ENCODE peak calls at places on chromosomes 3 and 15, in seven cellular contexts. G is uterus, J is cardiac muscle cell, A is tibial nerve, H is fibroblast of lung, L is Karpas-422, D is psoas muscle. Z is an unnamed sample.

GRCh38 chr15:57751177-57751800 is 44.8 kb downstream of the POLR2M start:
- DNase-seq in G (no peak), J (peak; percentile 69), A (no peak), H (peak; percentile 62), L (no peak), D (no peak), Z (no peak)

GRCh38 chr3:146164071-146164470 is 3.1 kb upstream of the PLOD2 start:
- DNase-seq in G (no peak), J (no peak), A (no peak), H (no peak), L (no peak), D (no peak), Z (no peak)

GRCh38 chr15:55514414-55514850 is 6.4 kb upstream of the DNAAF4 start:
- DNase-seq in G (no peak), J (no peak), A (no peak), H (no peak), L (no peak), D (no peak), Z (no peak)

GRCh38 chr3:72080101-72080500 is 295.2 kb upstream of the PROK2 start:
- DNase-seq in G (no peak), J (no peak), A (no peak), H (no peak), L (peak; percentile 76), D (no peak), Z (no peak)

GRCh38 chr3:114498779-114499370 is 205.0 kb downstream of the TIGIT start:
- DNase-seq in G (no peak), J (peak; percentile 82), A (no peak), H (peak; percentile 66), L (no peak), D (no peak), Z (no peak)

GRCh38 chr3:193870376-193871092 is 265.4 kb upstream of the HES1 start:
- DNase-seq in G (no peak), J (no peak), A (no peak), H (no peak), L (no peak), D (no peak), Z (no peak)

GRCh38 chr15:51386486-51386885 is 45.0 kb downstream of the GLDN start:
- DNase-seq in G (no peak), J (no peak), A (no peak), H (no peak), L (no peak), D (no peak), Z (no peak)

GRCh38 chr3:169966951-169967915 is 626 bp downstream of the SEC62 start:
- DNase-seq in G (no peak), J (peak; percentile 71), A (peak; percentile 23), H (peak; percentile 66), L (peak; percentile 66), D (peak; percentile 76), Z (peak; percentile 54)

GRCh38 chr3:54773251-54773650 is 154.6 kb downstream of the LRTM1 start:
- DNase-seq in G (no peak), J (no peak), A (no peak), H (no peak), L (no peak), D (no peak), Z (no peak)

GRCh38 chr3:53049987-53050386 is 4.1 kb upstream of the SFMBT1 start:
- DNase-seq in G (no peak), J (no peak), A (no peak), H (peak; percentile 15), L (no peak), D (no peak), Z (no peak)

GRCh38 chr15:70420421-70421196 is 322.9 kb upstream of the TLE3 start:
- DNase-seq in G (no peak), J (no peak), A (no peak), H (no peak), L (no peak), D (no peak), Z (no peak)

GRCh38 chr15:58297639-58298038 is 134.2 kb upstream of the LIPC start:
- DNase-seq in G (no peak), J (no peak), A (no peak), H (no peak), L (no peak), D (no peak), Z (no peak)

GRCh38 chr3:157872902-157873301 is 233.3 kb downstream of the SHOX2 start:
- DNase-seq in G (no peak), J (peak; percentile 16), A (peak; percentile 22), H (no peak), L (no peak), D (no peak), Z (no peak)

GRCh38 chr3:192188218-192188835 is 539.0 kb downstream of the FGF12 start:
- DNase-seq in G (peak; percentile 39), J (peak; percentile 67), A (peak; percentile 29), H (peak; percentile 49), L (peak; percentile 91), D (peak; percentile 57), Z (peak; percentile 19)

GRCh38 chr3:190336516-190337189 is 14.4 kb upstream of the CLDN1 start:
- DNase-seq in G (no peak), J (peak; percentile 63), A (no peak), H (peak; percentile 27), L (no peak), D (no peak), Z (no peak)

GRCh38 chr3:112333386-112334334 is 704 bp downstream of the CD200 start:
- DNase-seq in G (peak; percentile 36), J (peak; percentile 77), A (no peak), H (peak; percentile 48), L (no peak), D (no peak), Z (no peak)

GRCh38 chr15:65773386-65774111 is 18.5 kb downstream of the DENND4A start:
- DNase-seq in G (no peak), J (no peak), A (no peak), H (no peak), L (no peak), D (no peak), Z (no peak)

GRCh38 chr15:65772909-65773308 is 19.2 kb downstream of the DENND4A start:
- DNase-seq in G (no peak), J (no peak), A (no peak), H (no peak), L (no peak), D (no peak), Z (no peak)

GRCh38 chr15:65777053-65777452 is 15.0 kb downstream of the DENND4A start:
- DNase-seq in G (no peak), J (no peak), A (no peak), H (no peak), L (no peak), D (no peak), Z (no peak)

GRCh38 chr15:65782096-65782495 is 10.0 kb downstream of the DENND4A start:
- DNase-seq in G (no peak), J (no peak), A (no peak), H (no peak), L (no peak), D (no peak), Z (no peak)

GRCh38 chr15:65778269-65778668 is 13.8 kb downstream of the DENND4A start:
- DNase-seq in G (no peak), J (no peak), A (no peak), H (no peak), L (no peak), D (no peak), Z (no peak)
- H3K4me3 ChIP-seq in G (no peak overlapping the region), J (no peak overlapping the region), A (no peak overlapping the region), H (no peak overlapping the region), L (no peak overlapping the region), D (no peak overlapping the region), Z (no peak overlapping the region)

GRCh38 chr3:121724130-121724529 is 25.4 kb downstream of the GOLGB1 start:
- DNase-seq in G (no peak), J (peak; percentile 35), A (no peak), H (no peak), L (no peak), D (no peak), Z (no peak)
- H3K36me3 ChIP-seq in G (no peaks in the 10 kb centered on the region), J (peaks cover 44% of the 10 kb centered on the region), A (no peaks in the 10 kb centered on the region), H (peaks cover 7% of the 10 kb centered on the region), L (peaks cover 59% of the 10 kb centered on the region), D (peaks cover 13% of the 10 kb centered on the region), Z (peaks cover 100% of the 10 kb centered on the region)

DNA sequence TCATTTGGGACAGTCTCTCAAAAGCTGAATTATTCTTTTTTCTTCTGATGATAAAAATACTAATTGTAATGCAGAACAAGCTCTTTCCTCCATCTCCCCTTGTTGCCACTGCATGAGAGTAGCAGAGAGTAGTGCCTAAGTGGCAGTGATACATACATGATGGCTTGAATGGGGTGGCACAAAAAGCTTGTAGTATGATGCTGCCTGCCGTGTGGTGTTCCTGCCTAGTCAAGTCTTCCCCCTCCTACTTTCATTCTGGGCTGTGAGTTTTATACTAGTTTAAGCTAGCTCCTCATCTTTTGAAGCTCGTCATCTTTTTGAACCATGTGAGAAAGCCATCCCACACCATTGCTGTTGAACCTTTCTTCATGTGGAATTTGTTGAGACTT is 230.5 kb downstream of the NFKBIZ start:
- DNase-seq in G (no peak), J (no peak), A (no peak), H (no peak), L (no peak), D (no peak), Z (no peak)
- H3K27ac ChIP-seq in G (peak overlapping the region; percentile 1), J (no peak overlapping the region), A (no peak overlapping the region), H (no peak overlapping the region), L (no peak overlapping the region), D (no peak overlapping the region), Z (no peak overlapping the region)

GRCh38 chr15:74545061-74545460 is 4.0 kb downstream of the ARID3B start:
- DNase-seq in G (no peak), J (no peak), A (no peak), H (no peak), L (no peak), D (no peak), Z (no peak)

GRCh38 chr15:74543043-74543422 is 2.0 kb downstream of the ARID3B start:
- DNase-seq in G (no peak), J (no peak), A (no peak), H (no peak), L (no peak), D (no peak), Z (no peak)

GRCh38 chr15:74543583-74543982 is 2.6 kb downstream of the ARID3B start:
- DNase-seq in G (no peak), J (no peak), A (no peak), H (no peak), L (peak; percentile 62), D (no peak), Z (no peak)

GRCh38 chr15:74548236-74548635 is 7.2 kb downstream of the ARID3B start:
- DNase-seq in G (no peak), J (no peak), A (no peak), H (no peak), L (no peak), D (no peak), Z (no peak)

DNA sequence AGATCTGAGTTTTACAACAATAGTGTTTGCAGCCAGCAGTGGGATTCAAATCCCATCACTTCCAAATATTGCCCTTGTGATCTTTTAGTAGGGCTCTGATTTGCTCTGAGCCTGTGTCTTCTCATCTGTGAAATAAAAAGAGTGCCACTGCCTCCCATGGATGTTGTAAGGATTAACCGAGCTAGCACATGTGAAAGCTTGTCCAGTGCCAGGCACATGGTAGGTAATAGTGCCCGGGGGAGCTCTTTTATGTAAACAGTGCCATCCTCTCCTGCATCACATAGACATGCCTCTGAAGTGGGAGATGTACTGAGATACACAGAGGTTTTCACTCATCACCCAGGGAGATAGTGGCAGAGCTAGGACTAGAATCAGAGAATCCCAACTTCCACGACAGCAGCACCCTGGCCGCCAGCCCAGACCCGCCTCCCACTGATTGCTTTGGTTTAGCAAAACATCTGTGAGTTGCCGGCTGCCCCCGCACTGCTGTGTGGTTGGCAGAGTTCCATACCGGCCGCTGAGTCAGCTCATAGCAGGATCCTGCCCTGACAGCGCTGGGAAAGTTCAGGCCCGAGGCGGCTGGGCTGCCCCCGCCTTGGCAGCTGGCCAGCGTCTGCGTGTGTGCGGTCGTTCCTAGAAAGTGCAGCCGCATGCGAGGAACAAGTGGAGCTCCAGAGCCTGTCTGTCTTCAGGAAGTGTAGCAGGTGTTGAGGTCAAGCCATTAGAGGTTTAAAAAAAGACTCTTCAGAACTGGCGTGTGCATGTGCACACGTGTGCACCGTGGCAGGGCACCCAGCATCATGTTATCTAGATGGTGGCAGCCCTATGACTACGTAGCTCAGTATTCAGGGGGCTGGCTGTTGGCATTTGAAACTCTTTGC is 5.0 kb downstream of the ARID3B start:
- DNase-seq in G (peak; percentile 99), J (peak; percentile 100), A (peak; percentile 94), H (peak; percentile 100), L (peak; percentile 88), D (peak; percentile 97), Z (peak; percentile 97)
- H3K4me3 ChIP-seq in G (no peak overlapping the region), J (no peak overlapping the region), A (no peak overlapping the region), H (no peak overlapping the region), L (no peak overlapping the region), D (no peak overlapping the region), Z (no peak overlapping the region)